ENCODE peak calls at places on chromosomes 16 and 17, in six cellular contexts. I, F, L, K, N and W are unnamed samples.

GRCh38 chr17:59829217-59830006 is 63.3 kb downstream of the TUBD1 start:
- DNase-seq in N (peak), F (peak), K (peak), L (peak), I (peak), W (peak)

GRCh38 chr16:2474877-2475412 is at the start of gene TBC1D24:
- DNase-seq in L (peak), N (peak), F (peak), I (peak), K (peak), W (peak)

GRCh38 chr16:85901760-85902365 is 2.9 kb downstream of the IRF8 start:
- DNase-seq in L (no peak), K (no peak), N (no peak), F (no peak), I (no peak), W (no peak)

GRCh38 chr17:16243811-16244567 is 27.0 kb downstream of the PIGL start:
- DNase-seq in F (no peak), N (no peak), K (no peak), I (no peak), L (no peak), W (no peak)

GRCh38 chr17:81983011-81983638 is 5.7 kb downstream of the ASPSCR1 start:
- DNase-seq in L (no peak), I (no peak), F (no peak), N (no peak), K (no peak), W (no peak)

GRCh38 chr17:78241277-78242023 is 10.0 kb downstream of the TMEM235 start:
- DNase-seq in K (peak), F (peak), L (peak), I (peak), N (peak), W (peak)

GRCh38 chr16:84018710-84019109 is 23.9 kb downstream of the SLC38A8 start:
- DNase-seq in F (no peak), N (no peak), L (no peak), I (no peak), K (no peak), W (no peak)

GRCh38 chr16:1206326-1206725 is 18.7 kb downstream of the TPSG1 start:
- DNase-seq in F (no peak), I (no peak), L (no peak), K (no peak), N (no peak), W (no peak)

GRCh38 chr16:4606354-4606753 is 8.3 kb downstream of the UBALD1 start:
- DNase-seq in F (no peak), L (peak), K (peak), I (no peak), N (no peak), W (no peak)

GRCh38 chr17:44315760-44316731 is 7.6 kb downstream of the RUNDC3A start:
- DNase-seq in I (no peak), N (no peak), L (no peak), K (no peak), F (no peak), W (no peak)

GRCh38 chr16:12801511-12802042 is 2.1 kb downstream of the CPPED1 start:
- DNase-seq in F (peak), L (peak), I (peak), K (no peak), N (peak), W (peak)

GRCh38 chr17:34349748-34350147 is 6.5 kb upstream of the CCL13 start:
- DNase-seq in L (no peak), K (no peak), F (no peak), I (no peak), N (no peak), W (no peak)

GRCh38 chr17:49230636-49231562 is at the start of gene PHOSPHO1:
- DNase-seq in N (peak), I (peak), L (peak), K (peak), F (peak), W (peak)

GRCh38 chr16:85034591-85035433 is 7.2 kb downstream of the KIAA0513 start:
- DNase-seq in L (no peak), N (no peak), I (no peak), F (no peak), K (no peak), W (no peak)